ENCODE peak calls at places on chromosomes 6 and 20, in ten cellular contexts. H is lung, W is right lobe of liver, I is PC-9, X is fibroblast of lung, U is HCT116, V is tibial nerve, D is uterus, Q is keratinocyte, G is upper lobe of right lung. N is an unnamed sample.

GRCh38 chr20:33862709-33863403 is 51.7 kb downstream of the CHMP4B start:
- DNase-seq in H (peak; percentile 47), U (no peak), I (peak; percentile 21), X (peak; percentile 70), V (no peak), G (peak; percentile 77), W (no peak), Q (no peak), D (peak; percentile 49), N (peak; percentile 83)

GRCh38 chr6:88763160-88763559 is 200.3 kb downstream of the RNGTT start:
- DNase-seq in G (no peak), I (no peak), D (no peak), U (no peak), W (no peak), Q (no peak), V (no peak), X (peak; percentile 29), H (no peak), N (no peak)

GRCh38 chr20:64131406-64131805 is 24.0 kb upstream of the NPBWR2 start:
- DNase-seq in H (no peak), W (peak; percentile 47), I (peak; percentile 30), V (no peak), Q (no peak), U (no peak), X (no peak), D (no peak), G (peak; percentile 32), N (peak; percentile 27)

GRCh38 chr6:125808591-125808990 is 17.8 kb downstream of the NCOA7 start:
- DNase-seq in I (no peak), G (no peak), U (no peak), X (no peak), V (no peak), H (no peak), W (no peak), D (no peak), Q (no peak), N (no peak)

GRCh38 chr6:118565317-118565960 is 17.3 kb downstream of the PLN start:
- DNase-seq in X (peak; percentile 21), I (peak; percentile 3), G (no peak), D (no peak), W (no peak), V (no peak), H (no peak), U (peak; percentile 18), Q (no peak), N (no peak)

GRCh38 chr6:42451595-42452170 is at the start of gene TRERF1:
- DNase-seq in Q (no peak), H (peak; percentile 39), V (no peak), U (peak; percentile 43), X (peak; percentile 78), I (peak; percentile 79), G (peak; percentile 72), D (peak; percentile 66), W (no peak), N (peak; percentile 55)

GRCh38 chr6:88166901-88167624 is 916 bp upstream of the CNR1 start:
- DNase-seq in G (peak; percentile 67), X (no peak), H (no peak), W (no peak), I (no peak), D (no peak), V (no peak), U (no peak), Q (no peak), N (peak; percentile 26)

GRCh38 chr20:64062276-64062595 is 762 bp upstream of the TCEA2 start:
- DNase-seq in X (no peak), D (no peak), H (no peak), V (no peak), W (no peak), U (no peak), Q (no peak), I (no peak), G (no peak), N (no peak)

GRCh38 chr20:23640018-23640872 is 2.5 kb upstream of the CST3 start:
- DNase-seq in Q (no peak), X (no peak), H (no peak), U (no peak), D (no peak), I (no peak), G (no peak), V (no peak), W (no peak), N (no peak)

GRCh38 chr6:9553002-9553401 is 861.9 kb downstream of the TFAP2A start:
- DNase-seq in D (no peak), W (no peak), I (no peak), Q (no peak), X (no peak), U (no peak), V (no peak), G (no peak), H (no peak), N (no peak)
- H3K9me3 ChIP-seq in D (no peaks in the 10 kb centered on the region), W (no peaks in the 10 kb centered on the region), I (no peaks in the 10 kb centered on the region), Q (no peaks in the 10 kb centered on the region), X (no peaks in the 10 kb centered on the region), U (peaks cover 4% of the 10 kb centered on the region), V (no peaks in the 10 kb centered on the region), G (no peaks in the 10 kb centered on the region), H (peaks cover 11% of the 10 kb centered on the region), N (no peaks in the 10 kb centered on the region)

GRCh38 chr20:53660947-53661381 is 67.3 kb upstream of the ZNF217 start:
- DNase-seq in I (no peak), X (no peak), V (no peak), W (no peak), U (no peak), D (no peak), G (no peak), H (no peak), Q (no peak), N (no peak)
- TF ChIP-seq CTCF in I (no peak), X (no peak), V (no peak), W (no peak), U (no peak), D (no peak), G (no peak), H (no peak), Q (no peak), N (no peak)

DNA sequence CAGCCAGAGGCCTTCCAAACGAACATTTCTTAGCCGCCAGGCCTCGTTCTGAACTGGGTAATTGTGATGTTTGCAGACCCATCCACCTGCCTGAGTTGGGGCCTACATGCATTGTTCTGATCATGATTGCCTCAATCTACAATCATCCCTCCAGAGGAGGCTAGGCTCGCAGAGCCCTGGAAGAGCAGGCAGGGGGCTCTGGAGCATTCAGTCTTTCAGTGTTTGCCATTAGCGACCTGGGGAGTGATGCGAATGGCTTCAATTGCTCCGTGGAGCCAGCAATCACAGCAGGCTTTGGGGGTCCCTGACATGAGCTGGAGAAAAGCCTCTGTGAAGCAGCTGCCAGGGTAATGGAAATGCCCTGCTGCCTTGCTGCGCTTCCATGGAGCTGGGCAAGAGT is 22.0 kb downstream of the SNAP25 start:
- DNase-seq in H (no peak), W (no peak), D (no peak), I (no peak), G (no peak), V (no peak), X (no peak), U (no peak), Q (no peak), N (no peak)
- H3K9me3 ChIP-seq in H (no peaks in the 10 kb centered on the region), W (no peaks in the 10 kb centered on the region), D (no peaks in the 10 kb centered on the region), I (no peaks in the 10 kb centered on the region), G (no peaks in the 10 kb centered on the region), V (no peaks in the 10 kb centered on the region), X (no peaks in the 10 kb centered on the region), U (no peaks in the 10 kb centered on the region), Q (no peaks in the 10 kb centered on the region), N (no peaks in the 10 kb centered on the region)

DNA sequence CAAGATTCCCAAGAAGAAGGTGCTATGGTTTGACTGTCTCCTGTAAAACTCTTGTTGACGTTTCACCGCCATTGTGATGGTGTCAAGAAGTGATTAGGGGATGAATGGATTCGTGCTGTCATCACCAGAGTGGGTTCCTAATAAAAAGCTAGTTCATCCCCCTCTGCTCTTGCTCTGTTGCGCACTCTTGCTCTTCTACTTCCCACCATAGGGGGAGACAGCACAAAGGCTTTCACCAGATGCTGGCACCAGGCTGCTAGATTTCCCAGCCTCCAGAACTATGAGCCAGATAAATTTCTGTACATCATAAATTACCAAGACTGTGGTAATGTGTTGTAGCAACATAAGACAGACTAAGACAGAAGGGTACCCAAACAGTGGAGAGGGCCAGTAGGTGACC is 21.6 kb upstream of the CCDC28A start:
- DNase-seq in W (no peak), I (no peak), V (no peak), U (no peak), Q (no peak), G (no peak), D (no peak), X (no peak), H (no peak), N (no peak)
- TF ChIP-seq CTCF in W (no peak), I (no peak), V (no peak), U (no peak), Q (no peak), G (no peak), D (no peak), X (no peak), H (no peak), N (no peak)